ENCODE peak calls at places on chromosomes 7 and 10, in eight cellular contexts. One of them, this sample, is unnamed.
A peak's percentile ranks its signal among the peaks of the same experiment; 100 is the strongest.

GRCh38 chr10:72612203-72612826 is 13.6 kb downstream of the MICU1 start:
- DNase-seq in brain microvascular endothelial cell: no peak
- DNase-seq in lower lobe of right lung: no peak
- DNase-seq in psoas muscle: no peak
- DNase-seq in IMR-90: no peak
- DNase-seq in Peyer's patch: no peak
- DNase-seq in heart right ventricle: no peak
- DNase-seq in endodermal cell: no peak
- DNase-seq in this sample: no peak

GRCh38 chr7:37006764-37007163 is 282.5 kb upstream of the AOAH start:
- DNase-seq in endodermal cell: no peak
- DNase-seq in lower lobe of right lung: no peak
- DNase-seq in brain microvascular endothelial cell: no peak
- DNase-seq in IMR-90: no peak
- DNase-seq in psoas muscle: no peak
- DNase-seq in Peyer's patch: no peak
- DNase-seq in heart right ventricle: no peak
- DNase-seq in this sample: no peak

GRCh38 chr7:43140186-43140585 is 27.7 kb downstream of the HECW1 start:
- DNase-seq in psoas muscle: no peak
- DNase-seq in endodermal cell: no peak
- DNase-seq in lower lobe of right lung: no peak
- DNase-seq in brain microvascular endothelial cell: no peak
- DNase-seq in heart right ventricle: no peak
- DNase-seq in IMR-90: no peak
- DNase-seq in Peyer's patch: no peak
- DNase-seq in this sample: no peak

GRCh38 chr7:143250822-143251221 is 12.4 kb upstream of the GSTK1 start:
- DNase-seq in IMR-90: no peak
- DNase-seq in lower lobe of right lung: no peak
- DNase-seq in heart right ventricle: no peak
- DNase-seq in brain microvascular endothelial cell: no peak
- DNase-seq in psoas muscle: no peak
- DNase-seq in endodermal cell: no peak
- DNase-seq in Peyer's patch: no peak
- DNase-seq in this sample: no peak

GRCh38 chr10:21517134-21517982 is 8.1 kb downstream of the SKIDA1 start:
- DNase-seq in heart right ventricle: peak; percentile 75
- DNase-seq in IMR-90: peak; percentile 59
- DNase-seq in endodermal cell: peak; percentile 90
- DNase-seq in psoas muscle: peak; percentile 73
- DNase-seq in Peyer's patch: peak; percentile 56
- DNase-seq in lower lobe of right lung: peak; percentile 71
- DNase-seq in brain microvascular endothelial cell: no peak
- DNase-seq in this sample: peak; percentile 66

GRCh38 chr7:104627516-104627915 is 299.1 kb downstream of the LHFPL3 start:
- DNase-seq in psoas muscle: no peak
- DNase-seq in endodermal cell: peak; percentile 80
- DNase-seq in Peyer's patch: no peak
- DNase-seq in heart right ventricle: no peak
- DNase-seq in IMR-90: peak; percentile 9
- DNase-seq in lower lobe of right lung: no peak
- DNase-seq in brain microvascular endothelial cell: peak; percentile 50
- DNase-seq in this sample: no peak

GRCh38 chr10:129888784-129889616 is 75.1 kb downstream of the EBF3 start:
- DNase-seq in psoas muscle: peak; percentile 67
- DNase-seq in heart right ventricle: peak; percentile 76
- DNase-seq in endodermal cell: peak; percentile 96
- DNase-seq in IMR-90: peak; percentile 15
- DNase-seq in Peyer's patch: peak; percentile 63
- DNase-seq in brain microvascular endothelial cell: peak; percentile 4
- DNase-seq in lower lobe of right lung: no peak
- DNase-seq in this sample: peak; percentile 31

GRCh38 chr10:5775705-5776104 is 37.5 kb downstream of the GDI2 start:
- DNase-seq in brain microvascular endothelial cell: no peak
- DNase-seq in lower lobe of right lung: peak; percentile 64
- DNase-seq in IMR-90: no peak
- DNase-seq in endodermal cell: no peak
- DNase-seq in psoas muscle: peak; percentile 26
- DNase-seq in Peyer's patch: no peak
- DNase-seq in heart right ventricle: peak; percentile 34
- DNase-seq in this sample: no peak

GRCh38 chr7:94160719-94161435 is 156.7 kb upstream of the BET1 start:
- DNase-seq in psoas muscle: no peak
- DNase-seq in endodermal cell: no peak
- DNase-seq in lower lobe of right lung: no peak
- DNase-seq in heart right ventricle: no peak
- DNase-seq in brain microvascular endothelial cell: no peak
- DNase-seq in Peyer's patch: no peak
- DNase-seq in IMR-90: no peak
- DNase-seq in this sample: peak; percentile 62

GRCh38 chr7:82384779-82385178 is 58.8 kb downstream of the CACNA2D1 start:
- DNase-seq in endodermal cell: no peak
- DNase-seq in IMR-90: no peak
- DNase-seq in brain microvascular endothelial cell: no peak
- DNase-seq in lower lobe of right lung: no peak
- DNase-seq in Peyer's patch: no peak
- DNase-seq in heart right ventricle: no peak
- DNase-seq in psoas muscle: no peak
- DNase-seq in this sample: no peak

GRCh38 chr7:33981221-33981620 is 75.9 kb downstream of the BMPER start:
- DNase-seq in heart right ventricle: no peak
- DNase-seq in endodermal cell: no peak
- DNase-seq in lower lobe of right lung: no peak
- DNase-seq in psoas muscle: no peak
- DNase-seq in Peyer's patch: no peak
- DNase-seq in IMR-90: peak; percentile 15
- DNase-seq in brain microvascular endothelial cell: no peak
- DNase-seq in this sample: no peak

GRCh38 chr10:88107296-88107695 is 243.9 kb downstream of the PTEN start:
- DNase-seq in IMR-90: no peak
- DNase-seq in brain microvascular endothelial cell: no peak
- DNase-seq in Peyer's patch: no peak
- DNase-seq in endodermal cell: no peak
- DNase-seq in lower lobe of right lung: no peak
- DNase-seq in psoas muscle: no peak
- DNase-seq in heart right ventricle: no peak
- DNase-seq in this sample: no peak

GRCh38 chr7:26305048-26305868 is 13.6 kb downstream of the SNX10 start:
- DNase-seq in Peyer's patch: no peak
- DNase-seq in IMR-90: no peak
- DNase-seq in lower lobe of right lung: peak; percentile 72
- DNase-seq in psoas muscle: no peak
- DNase-seq in heart right ventricle: no peak
- DNase-seq in endodermal cell: no peak
- DNase-seq in brain microvascular endothelial cell: no peak
- DNase-seq in this sample: no peak

GRCh38 chr7:2172311-2173183 is 60.2 kb downstream of the MAD1L1 start:
- DNase-seq in lower lobe of right lung: no peak
- DNase-seq in brain microvascular endothelial cell: peak; percentile 77
- DNase-seq in psoas muscle: no peak
- DNase-seq in endodermal cell: no peak
- DNase-seq in IMR-90: peak; percentile 97
- DNase-seq in Peyer's patch: no peak
- DNase-seq in heart right ventricle: no peak
- DNase-seq in this sample: no peak

GRCh38 chr10:18178862-18179483 is 38.7 kb downstream of the CACNB2 start:
- DNase-seq in brain microvascular endothelial cell: no peak
- DNase-seq in Peyer's patch: no peak
- DNase-seq in psoas muscle: no peak
- DNase-seq in IMR-90: no peak
- DNase-seq in endodermal cell: no peak
- DNase-seq in lower lobe of right lung: no peak
- DNase-seq in heart right ventricle: no peak
- DNase-seq in this sample: no peak
- H3K4me3 ChIP-seq in brain microvascular endothelial cell: no peak overlapping the region
- H3K4me3 ChIP-seq in Peyer's patch: no peak overlapping the region
- H3K4me3 ChIP-seq in psoas muscle: no peak overlapping the region
- H3K4me3 ChIP-seq in IMR-90: no peak overlapping the region
- H3K4me3 ChIP-seq in endodermal cell: no peak overlapping the region
- H3K4me3 ChIP-seq in lower lobe of right lung: no peak overlapping the region
- H3K4me3 ChIP-seq in heart right ventricle: no peak overlapping the region
- H3K4me3 ChIP-seq in this sample: no peak overlapping the region

DNA sequence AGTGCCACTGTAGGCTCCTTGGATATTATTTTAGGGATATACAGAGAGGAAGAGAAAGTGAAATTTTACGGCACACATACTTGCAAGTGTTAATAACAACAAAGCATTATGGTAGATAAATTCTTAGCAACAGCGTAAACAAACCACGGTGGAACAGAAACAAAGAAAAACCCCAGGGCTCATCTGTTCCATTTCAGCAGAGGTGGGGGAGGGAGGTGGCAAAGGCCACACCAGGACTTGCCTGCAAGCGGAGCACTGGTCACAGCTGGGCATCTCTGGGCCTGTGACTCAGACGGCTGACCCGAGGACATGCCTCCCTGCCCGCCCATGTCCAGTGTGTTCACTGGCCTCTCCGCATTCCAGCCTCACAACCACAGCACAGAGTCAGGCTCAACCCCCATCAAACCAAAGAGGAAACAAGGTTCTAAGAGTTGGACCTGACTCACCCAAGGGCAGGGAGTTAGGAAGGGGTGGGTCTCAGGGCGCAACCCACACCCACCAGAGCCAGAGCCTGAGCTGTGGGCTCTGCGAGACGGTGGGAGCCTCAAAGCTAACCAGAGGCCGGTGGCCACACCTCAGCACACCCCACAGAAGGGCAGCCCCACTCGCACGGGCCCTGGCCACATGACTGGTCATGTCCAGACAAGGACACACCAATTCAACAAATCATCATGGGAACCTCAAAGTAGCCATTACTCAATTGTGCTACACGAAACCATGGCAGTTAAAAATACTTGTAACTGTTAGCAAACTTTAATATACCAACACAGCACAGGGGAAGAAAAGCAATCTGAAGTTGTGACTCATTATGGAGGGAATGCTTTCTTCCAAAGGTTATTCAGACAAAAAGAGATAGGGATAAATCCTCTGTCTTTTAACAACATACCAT is 10.7 kb downstream of the ESYT2 start:
- DNase-seq in psoas muscle: peak; percentile 92
- DNase-seq in Peyer's patch: peak; percentile 92
- DNase-seq in IMR-90: peak; percentile 96
- DNase-seq in lower lobe of right lung: peak; percentile 92
- DNase-seq in brain microvascular endothelial cell: peak; percentile 99
- DNase-seq in endodermal cell: peak; percentile 87
- DNase-seq in heart right ventricle: peak; percentile 83
- DNase-seq in this sample: peak; percentile 76
- TF ChIP-seq CTCF in psoas muscle: no peak
- TF ChIP-seq CTCF in Peyer's patch: peak; percentile 15
- TF ChIP-seq CTCF in IMR-90: peak; percentile 13
- TF ChIP-seq CTCF in lower lobe of right lung: no peak
- TF ChIP-seq CTCF in brain microvascular endothelial cell: peak; percentile 20
- TF ChIP-seq CTCF in endodermal cell: no peak
- TF ChIP-seq CTCF in heart right ventricle: no peak
- TF ChIP-seq CTCF in this sample: no peak

DNA sequence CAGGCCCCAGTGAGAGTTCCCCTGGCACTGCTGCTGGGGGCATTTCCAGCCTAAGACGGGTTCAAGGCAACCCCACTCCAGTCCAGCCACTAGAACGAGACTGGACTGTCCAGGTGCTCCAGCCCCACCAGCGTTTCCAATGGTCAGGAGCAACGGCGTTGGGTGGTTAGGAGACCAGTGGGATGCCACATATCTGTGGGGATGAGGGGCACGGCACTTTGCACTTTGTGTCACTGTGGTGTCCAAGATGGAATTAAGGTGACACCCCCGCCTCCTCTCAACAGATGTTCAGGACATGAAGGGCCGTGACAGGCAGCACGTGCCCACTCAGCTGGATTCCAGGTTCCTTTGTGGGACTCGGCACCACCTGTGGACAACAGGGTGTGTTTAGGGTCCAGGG is 138.9 kb downstream of the PTPRN2 start:
- DNase-seq in heart right ventricle: no peak
- DNase-seq in Peyer's patch: no peak
- DNase-seq in IMR-90: no peak
- DNase-seq in psoas muscle: no peak
- DNase-seq in lower lobe of right lung: no peak
- DNase-seq in brain microvascular endothelial cell: no peak
- DNase-seq in endodermal cell: peak; percentile 13
- DNase-seq in this sample: no peak
- H3K27me3 ChIP-seq in heart right ventricle: peaks cover 40% of the 10 kb centered on the region
- H3K27me3 ChIP-seq in Peyer's patch: no peaks in the 10 kb centered on the region
- H3K27me3 ChIP-seq in IMR-90: no peaks in the 10 kb centered on the region
- H3K27me3 ChIP-seq in psoas muscle: no peaks in the 10 kb centered on the region
- H3K27me3 ChIP-seq in lower lobe of right lung: peaks cover 4% of the 10 kb centered on the region
- H3K27me3 ChIP-seq in brain microvascular endothelial cell: no peaks in the 10 kb centered on the region
- H3K27me3 ChIP-seq in endodermal cell: no peaks in the 10 kb centered on the region
- H3K27me3 ChIP-seq in this sample: no peaks in the 10 kb centered on the region

GRCh38 chr7:562394-562675 is 42.7 kb upstream of the PDGFA start:
- DNase-seq in psoas muscle: no peak
- DNase-seq in IMR-90: no peak
- DNase-seq in brain microvascular endothelial cell: no peak
- DNase-seq in lower lobe of right lung: no peak
- DNase-seq in endodermal cell: no peak
- DNase-seq in heart right ventricle: no peak
- DNase-seq in Peyer's patch: no peak
- DNase-seq in this sample: no peak

GRCh38 chr7:561631-562393 is 42.2 kb upstream of the PDGFA start:
- DNase-seq in psoas muscle: peak; percentile 66
- DNase-seq in Peyer's patch: peak; percentile 68
- DNase-seq in IMR-90: no peak
- DNase-seq in brain microvascular endothelial cell: no peak
- DNase-seq in endodermal cell: no peak
- DNase-seq in lower lobe of right lung: no peak
- DNase-seq in heart right ventricle: no peak
- DNase-seq in this sample: no peak

GRCh38 chr7:559396-559705 is 39.7 kb upstream of the PDGFA start:
- DNase-seq in brain microvascular endothelial cell: no peak
- DNase-seq in Peyer's patch: no peak
- DNase-seq in heart right ventricle: no peak
- DNase-seq in IMR-90: no peak
- DNase-seq in lower lobe of right lung: no peak
- DNase-seq in psoas muscle: no peak
- DNase-seq in endodermal cell: no peak
- DNase-seq in this sample: no peak

GRCh38 chr7:562789-563628 is 43.4 kb upstream of the PDGFA start:
- DNase-seq in psoas muscle: no peak
- DNase-seq in endodermal cell: no peak
- DNase-seq in IMR-90: no peak
- DNase-seq in brain microvascular endothelial cell: no peak
- DNase-seq in heart right ventricle: no peak
- DNase-seq in Peyer's patch: no peak
- DNase-seq in lower lobe of right lung: no peak
- DNase-seq in this sample: no peak

DNA sequence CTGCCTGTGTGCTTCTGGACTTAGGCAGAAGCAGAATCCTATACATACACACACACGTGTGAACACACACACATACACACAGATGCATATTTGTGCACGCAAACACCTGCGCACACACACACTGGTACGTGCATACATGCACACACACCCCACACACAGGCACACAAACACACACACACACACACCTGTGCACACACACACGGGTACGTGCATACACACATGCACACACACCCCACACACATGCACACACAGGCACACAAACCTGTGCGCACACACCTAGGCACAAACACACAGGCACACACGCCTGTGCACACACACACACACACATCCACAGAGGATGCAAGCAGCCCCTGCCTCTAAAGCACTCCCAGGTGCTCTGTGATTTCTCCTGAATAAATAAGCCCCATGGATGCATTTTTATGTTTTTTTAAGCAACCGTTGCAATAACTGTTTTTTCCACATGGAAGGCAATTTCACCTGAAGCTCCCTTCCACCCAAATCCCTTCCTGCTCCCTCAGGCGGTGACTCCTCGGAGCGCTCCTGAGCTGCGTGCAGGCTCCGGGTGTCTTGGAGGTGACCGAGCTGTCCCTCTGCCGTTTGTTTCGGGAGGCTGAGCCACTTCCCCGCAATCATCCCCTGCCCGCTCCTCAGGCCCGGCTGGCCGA is 41.5 kb upstream of the PDGFA start:
- DNase-seq in psoas muscle: no peak
- DNase-seq in Peyer's patch: no peak
- DNase-seq in lower lobe of right lung: no peak
- DNase-seq in IMR-90: no peak
- DNase-seq in brain microvascular endothelial cell: no peak
- DNase-seq in heart right ventricle: no peak
- DNase-seq in endodermal cell: no peak
- DNase-seq in this sample: no peak
- H3K4me3 ChIP-seq in psoas muscle: no peak overlapping the region
- H3K4me3 ChIP-seq in Peyer's patch: no peak overlapping the region
- H3K4me3 ChIP-seq in lower lobe of right lung: no peak overlapping the region
- H3K4me3 ChIP-seq in IMR-90: no peak overlapping the region
- H3K4me3 ChIP-seq in brain microvascular endothelial cell: no peak overlapping the region
- H3K4me3 ChIP-seq in heart right ventricle: no peak overlapping the region
- H3K4me3 ChIP-seq in endodermal cell: no peak overlapping the region
- H3K4me3 ChIP-seq in this sample: no peak overlapping the region

This sample was measured in GM06990.